ENCODE peak calls at places on chromosomes 16 and 17, in seven cellular contexts. One of them, this sample, is unnamed.

GRCh38 chr17:74699236-74699635 is 13.5 kb downstream of the CD300LF start:
- DNase-seq in H9: no peak
- DNase-seq in neuronal stem cell: no peak
- DNase-seq in trophoblast cell: no peak
- DNase-seq in IMR-90: no peak
- DNase-seq in mesendoderm: no peak
- DNase-seq in H1: no peak
- DNase-seq in this sample: no peak

GRCh38 chr17:47978324-47978723 is 7.4 kb downstream of the CDK5RAP3 start:
- DNase-seq in neuronal stem cell: no peak
- DNase-seq in trophoblast cell: peak; percentile 40
- DNase-seq in H1: peak; percentile 83
- DNase-seq in IMR-90: peak; percentile 54
- DNase-seq in H9: peak; percentile 87
- DNase-seq in mesendoderm: peak; percentile 77
- DNase-seq in this sample: peak; percentile 63

GRCh38 chr16:4988647-4989046 is 30.5 kb downstream of the SEC14L5 start:
- DNase-seq in H9: no peak
- DNase-seq in neuronal stem cell: no peak
- DNase-seq in trophoblast cell: no peak
- DNase-seq in H1: no peak
- DNase-seq in IMR-90: no peak
- DNase-seq in mesendoderm: no peak
- DNase-seq in this sample: no peak

GRCh38 chr16:28317040-28317880 is 24.9 kb downstream of the SBK1 start:
- DNase-seq in IMR-90: peak; percentile 34
- DNase-seq in H1: peak; percentile 92
- DNase-seq in H9: peak; percentile 76
- DNase-seq in neuronal stem cell: peak; percentile 59
- DNase-seq in mesendoderm: peak; percentile 71
- DNase-seq in trophoblast cell: peak; percentile 73
- DNase-seq in this sample: peak; percentile 61

GRCh38 chr17:57949649-57950048 is 5.6 kb downstream of the CUEDC1 start:
- DNase-seq in trophoblast cell: no peak
- DNase-seq in H9: no peak
- DNase-seq in neuronal stem cell: no peak
- DNase-seq in IMR-90: no peak
- DNase-seq in mesendoderm: no peak
- DNase-seq in H1: no peak
- DNase-seq in this sample: no peak

GRCh38 chr16:88866151-88866920 is at the start of gene PABPN1L:
- DNase-seq in IMR-90: no peak
- DNase-seq in mesendoderm: no peak
- DNase-seq in neuronal stem cell: no peak
- DNase-seq in trophoblast cell: no peak
- DNase-seq in H1: no peak
- DNase-seq in H9: no peak
- DNase-seq in this sample: no peak

GRCh38 chr16:72787519-72788268 is 260.2 kb downstream of the ZFHX3 start:
- DNase-seq in IMR-90: peak; percentile 94
- DNase-seq in H1: peak; percentile 73
- DNase-seq in mesendoderm: peak; percentile 76
- DNase-seq in neuronal stem cell: peak; percentile 36
- DNase-seq in trophoblast cell: peak; percentile 58
- DNase-seq in H9: peak; percentile 71
- DNase-seq in this sample: peak; percentile 97

GRCh38 chr16:67184453-67185002 is 765 bp upstream of the MATCAP1 start:
- DNase-seq in H9: no peak
- DNase-seq in neuronal stem cell: no peak
- DNase-seq in H1: peak; percentile 70
- DNase-seq in trophoblast cell: no peak
- DNase-seq in IMR-90: no peak
- DNase-seq in mesendoderm: peak; percentile 36
- DNase-seq in this sample: no peak

GRCh38 chr16:85234310-85235235 is 122.3 kb upstream of the CIBAR2 start:
- DNase-seq in IMR-90: peak; percentile 85
- DNase-seq in H1: peak; percentile 91
- DNase-seq in mesendoderm: peak; percentile 98
- DNase-seq in neuronal stem cell: peak; percentile 91
- DNase-seq in H9: peak; percentile 97
- DNase-seq in trophoblast cell: peak; percentile 57
- DNase-seq in this sample: peak; percentile 89

GRCh38 chr17:76645481-76645880 is 1.9 kb upstream of the ST6GALNAC1 start:
- DNase-seq in mesendoderm: no peak
- DNase-seq in IMR-90: no peak
- DNase-seq in neuronal stem cell: no peak
- DNase-seq in trophoblast cell: no peak
- DNase-seq in H1: no peak
- DNase-seq in H9: no peak
- DNase-seq in this sample: no peak

GRCh38 chr17:50212121-50212843 is 10.9 kb upstream of the COL1A1 start:
- DNase-seq in H9: peak; percentile 30
- DNase-seq in trophoblast cell: no peak
- DNase-seq in mesendoderm: no peak
- DNase-seq in neuronal stem cell: no peak
- DNase-seq in H1: peak; percentile 39
- DNase-seq in IMR-90: peak; percentile 95
- DNase-seq in this sample: peak; percentile 98

GRCh38 chr17:1362964-1363363 is 37.1 kb downstream of the YWHAE start:
- DNase-seq in neuronal stem cell: no peak
- DNase-seq in trophoblast cell: peak; percentile 37
- DNase-seq in mesendoderm: no peak
- DNase-seq in H9: no peak
- DNase-seq in H1: no peak
- DNase-seq in IMR-90: no peak
- DNase-seq in this sample: no peak

GRCh38 chr16:66591018-66591417 is 11.8 kb downstream of the CMTM2 start:
- DNase-seq in H9: no peak
- DNase-seq in trophoblast cell: no peak
- DNase-seq in mesendoderm: no peak
- DNase-seq in neuronal stem cell: no peak
- DNase-seq in H1: no peak
- DNase-seq in IMR-90: no peak
- DNase-seq in this sample: no peak

GRCh38 chr17:51056813-51057510 is 63.7 kb downstream of the SPAG9 start:
- DNase-seq in mesendoderm: peak; percentile 80
- DNase-seq in trophoblast cell: peak; percentile 50
- DNase-seq in neuronal stem cell: peak; percentile 56
- DNase-seq in H9: peak; percentile 79
- DNase-seq in H1: peak; percentile 52
- DNase-seq in IMR-90: peak; percentile 93
- DNase-seq in this sample: peak; percentile 91

GRCh38 chr17:78709119-78709681 is 72.9 kb downstream of the CYTH1 start:
- DNase-seq in H9: no peak
- DNase-seq in neuronal stem cell: no peak
- DNase-seq in mesendoderm: no peak
- DNase-seq in trophoblast cell: no peak
- DNase-seq in IMR-90: no peak
- DNase-seq in H1: no peak
- DNase-seq in this sample: no peak

DNA sequence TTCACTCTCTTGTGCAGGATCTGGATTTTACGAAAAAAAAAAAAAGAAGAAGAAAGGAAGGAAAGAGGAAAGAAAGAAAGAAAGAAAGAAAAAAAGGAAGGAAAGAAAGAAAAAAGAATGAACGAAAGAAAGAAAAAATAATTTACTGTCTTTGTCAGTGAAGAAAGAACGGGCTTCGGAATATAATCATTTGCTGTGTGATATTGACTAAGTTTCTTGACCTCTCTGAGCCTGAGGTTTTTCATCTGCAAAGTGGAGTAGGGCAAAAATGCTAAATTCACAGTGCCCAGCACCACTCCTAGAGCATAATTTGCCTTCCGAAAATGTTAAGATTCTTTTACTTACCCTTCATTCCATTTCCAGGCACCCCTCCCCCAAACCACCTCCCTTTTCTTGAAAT is 333 bp upstream of the CCR10 start:
- DNase-seq in trophoblast cell: no peak
- DNase-seq in neuronal stem cell: no peak
- DNase-seq in mesendoderm: no peak
- DNase-seq in IMR-90: no peak
- DNase-seq in H1: no peak
- DNase-seq in H9: no peak
- DNase-seq in this sample: no peak
- H3K9ac ChIP-seq in trophoblast cell: no peak overlapping the region
- H3K9ac ChIP-seq in neuronal stem cell: no peak overlapping the region
- H3K9ac ChIP-seq in mesendoderm: peak overlapping the region; percentile 21
- H3K9ac ChIP-seq in IMR-90: peak overlapping the region; percentile 25
- H3K9ac ChIP-seq in H1: no peak overlapping the region
- H3K9ac ChIP-seq in H9: no peak overlapping the region
- H3K9ac ChIP-seq in this sample: peak overlapping the region; percentile 88

GRCh38 chr16:65305588-65305987 is 183.7 kb upstream of the CDH11 start:
- DNase-seq in mesendoderm: peak; percentile 59
- DNase-seq in H9: no peak
- DNase-seq in IMR-90: no peak
- DNase-seq in H1: no peak
- DNase-seq in neuronal stem cell: no peak
- DNase-seq in trophoblast cell: no peak
- DNase-seq in this sample: no peak

GRCh38 chr16:65295527-65295926 is 173.7 kb upstream of the CDH11 start:
- DNase-seq in IMR-90: no peak
- DNase-seq in mesendoderm: no peak
- DNase-seq in H9: no peak
- DNase-seq in H1: no peak
- DNase-seq in neuronal stem cell: no peak
- DNase-seq in trophoblast cell: no peak
- DNase-seq in this sample: no peak

GRCh38 chr16:65306313-65306712 is 184.4 kb upstream of the CDH11 start:
- DNase-seq in trophoblast cell: no peak
- DNase-seq in H9: no peak
- DNase-seq in H1: no peak
- DNase-seq in IMR-90: no peak
- DNase-seq in neuronal stem cell: no peak
- DNase-seq in mesendoderm: no peak
- DNase-seq in this sample: no peak

GRCh38 chr16:65297453-65297852 is 175.6 kb upstream of the CDH11 start:
- DNase-seq in trophoblast cell: no peak
- DNase-seq in H9: no peak
- DNase-seq in H1: no peak
- DNase-seq in IMR-90: no peak
- DNase-seq in mesendoderm: no peak
- DNase-seq in neuronal stem cell: no peak
- DNase-seq in this sample: no peak

GRCh38 chr16:65301029-65301428 is 179.2 kb upstream of the CDH11 start:
- DNase-seq in trophoblast cell: no peak
- DNase-seq in mesendoderm: no peak
- DNase-seq in H9: no peak
- DNase-seq in neuronal stem cell: no peak
- DNase-seq in IMR-90: no peak
- DNase-seq in H1: no peak
- DNase-seq in this sample: no peak
- H2BK120ac ChIP-seq in trophoblast cell: no peak overlapping the region
- H2BK120ac ChIP-seq in mesendoderm: no peak overlapping the region
- H2BK120ac ChIP-seq in H9: no peak overlapping the region
- H2BK120ac ChIP-seq in neuronal stem cell: no peak overlapping the region
- H2BK120ac ChIP-seq in IMR-90: no peak overlapping the region
- H2BK120ac ChIP-seq in H1: no peak overlapping the region
- H2BK120ac ChIP-seq in this sample: no peak overlapping the region

GRCh38 chr17:36600936-36601302 is 464 bp upstream of the MRM1 start:
- DNase-seq in IMR-90: no peak
- DNase-seq in mesendoderm: no peak
- DNase-seq in trophoblast cell: no peak
- DNase-seq in neuronal stem cell: no peak
- DNase-seq in H1: no peak
- DNase-seq in H9: no peak
- DNase-seq in this sample: no peak

GRCh38 chr17:36602924-36603384 is 1.6 kb downstream of the MRM1 start:
- DNase-seq in mesendoderm: peak; percentile 88
- DNase-seq in neuronal stem cell: peak; percentile 74
- DNase-seq in H1: peak; percentile 79
- DNase-seq in trophoblast cell: peak; percentile 74
- DNase-seq in IMR-90: peak; percentile 69
- DNase-seq in H9: peak; percentile 79
- DNase-seq in this sample: peak; percentile 80

GRCh38 chr17:36601303-36602029 is at the start of gene MRM1:
- DNase-seq in trophoblast cell: peak; percentile 90
- DNase-seq in H9: peak; percentile 97
- DNase-seq in mesendoderm: peak; percentile 95
- DNase-seq in neuronal stem cell: peak; percentile 90
- DNase-seq in H1: peak; percentile 93
- DNase-seq in IMR-90: peak; percentile 89
- DNase-seq in this sample: peak; percentile 92

GRCh38 chr17:36600477-36600876 is 906 bp upstream of the MRM1 start:
- DNase-seq in IMR-90: no peak
- DNase-seq in neuronal stem cell: no peak
- DNase-seq in mesendoderm: no peak
- DNase-seq in trophoblast cell: no peak
- DNase-seq in H9: peak; percentile 19
- DNase-seq in H1: no peak
- DNase-seq in this sample: no peak

DNA sequence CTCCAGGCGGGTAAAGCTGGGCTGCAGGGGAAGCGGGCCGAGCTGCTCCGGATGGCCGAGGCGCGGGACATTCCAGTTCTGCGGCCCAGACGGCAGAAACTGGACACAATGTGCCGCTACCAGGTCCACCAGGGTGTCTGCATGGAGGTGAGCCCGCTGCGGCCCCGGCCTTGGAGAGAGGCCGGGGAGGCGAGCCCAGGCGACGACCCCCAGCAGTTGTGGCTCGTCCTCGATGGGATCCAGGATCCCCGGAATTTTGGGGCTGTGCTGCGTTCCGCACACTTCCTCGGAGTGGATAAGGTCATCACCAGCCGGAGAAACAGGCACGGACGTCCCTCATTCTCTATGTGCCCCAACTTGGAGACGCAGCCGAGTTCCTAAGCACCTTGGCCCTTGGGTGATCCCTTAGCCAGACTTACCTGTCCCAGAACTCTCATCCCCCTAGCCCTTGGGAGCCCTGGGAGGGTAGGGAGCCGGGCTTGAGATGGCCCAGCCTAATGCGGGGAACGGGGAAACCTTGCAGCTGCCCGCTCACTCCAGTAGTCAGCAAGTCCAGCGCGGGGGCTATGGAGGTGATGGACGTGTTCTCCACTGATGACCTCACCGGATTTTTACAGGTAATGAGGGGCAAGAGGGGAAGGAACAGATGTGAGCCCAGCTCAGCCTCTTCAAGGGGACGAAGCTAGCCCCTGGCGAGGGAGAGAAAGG is 801 bp downstream of the MRM1 start:
- DNase-seq in trophoblast cell: peak; percentile 12
- DNase-seq in IMR-90: peak; percentile 9
- DNase-seq in mesendoderm: peak; percentile 41
- DNase-seq in neuronal stem cell: no peak
- DNase-seq in H1: peak; percentile 65
- DNase-seq in H9: peak; percentile 61
- DNase-seq in this sample: no peak
- H3K9ac ChIP-seq in trophoblast cell: peak overlapping the region; percentile 57
- H3K9ac ChIP-seq in IMR-90: peak overlapping the region; percentile 69
- H3K9ac ChIP-seq in mesendoderm: peak overlapping the region; percentile 97
- H3K9ac ChIP-seq in neuronal stem cell: peak overlapping the region; percentile 85
- H3K9ac ChIP-seq in H1: peak overlapping the region; percentile 79
- H3K9ac ChIP-seq in H9: peak overlapping the region; percentile 47
- H3K9ac ChIP-seq in this sample: peak overlapping the region; percentile 96

DNA sequence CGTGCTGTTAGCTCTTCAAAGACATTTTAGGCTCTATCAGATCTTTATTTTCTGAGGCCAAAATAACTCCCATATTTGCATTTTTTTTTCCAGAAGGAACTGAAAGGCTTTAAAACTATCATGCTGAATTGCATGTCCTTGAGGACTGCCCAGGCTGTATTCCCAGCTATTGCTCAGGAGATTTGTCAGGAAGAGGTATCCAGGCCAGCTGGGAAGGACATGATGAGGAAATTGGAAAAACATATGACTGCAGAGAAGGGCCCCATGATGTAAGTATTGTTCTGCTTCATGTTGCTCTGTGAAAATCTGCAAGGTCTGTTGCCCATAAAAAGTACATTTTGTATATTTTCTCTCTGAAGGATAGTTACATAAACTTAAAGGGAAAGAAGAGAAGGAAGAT is 5.7 kb downstream of the CDC6 start:
- DNase-seq in trophoblast cell: no peak
- DNase-seq in mesendoderm: no peak
- DNase-seq in H1: no peak
- DNase-seq in neuronal stem cell: no peak
- DNase-seq in H9: no peak
- DNase-seq in IMR-90: no peak
- DNase-seq in this sample: peak; percentile 32
- H2BK120ac ChIP-seq in trophoblast cell: no peak overlapping the region
- H2BK120ac ChIP-seq in mesendoderm: no peak overlapping the region
- H2BK120ac ChIP-seq in H1: no peak overlapping the region
- H2BK120ac ChIP-seq in neuronal stem cell: no peak overlapping the region
- H2BK120ac ChIP-seq in H9: no peak overlapping the region
- H2BK120ac ChIP-seq in IMR-90: no peak overlapping the region
- H2BK120ac ChIP-seq in this sample: no peak overlapping the region